ENCODE peak calls at places on chromosomes 11 and 22, in ten cellular contexts. H, S, K, R, J, O, M, C, G and D are unnamed samples.

GRCh38 chr11:13105237-13105844 is 96.2 kb downstream of the RASSF10 start:
- DNase-seq in K (no peak), R (no peak), C (no peak), S (no peak), G (no peak), H (no peak), O (no peak), M (no peak), J (peak; percentile 99), D (peak; percentile 23)

GRCh38 chr11:73318501-73319011 is 10.5 kb downstream of the ARHGEF17 start:
- DNase-seq in J (no peak), O (no peak), G (no peak), S (no peak), K (no peak), M (no peak), R (no peak), C (no peak), H (no peak), D (no peak)

GRCh38 chr11:7473702-7474101 is 11.6 kb upstream of the OLFML1 start:
- DNase-seq in S (no peak), J (no peak), O (no peak), G (no peak), M (no peak), K (no peak), H (no peak), R (no peak), C (no peak), D (no peak)

GRCh38 chr22:30047364-30047738 is 32.9 kb upstream of the HORMAD2 start:
- DNase-seq in R (no peak), J (no peak), C (no peak), S (no peak), G (no peak), H (peak; percentile 4), O (no peak), M (no peak), K (no peak), D (no peak)

GRCh38 chr11:124644426-124645280 is 22.0 kb downstream of the TBRG1 start:
- DNase-seq in R (no peak), O (no peak), K (no peak), M (peak; percentile 27), S (peak; percentile 51), H (no peak), C (peak; percentile 64), G (peak; percentile 68), J (peak; percentile 74), D (peak; percentile 53)

GRCh38 chr22:30104501-30105156 is 24.4 kb downstream of the HORMAD2 start:
- DNase-seq in K (no peak), J (no peak), O (no peak), R (no peak), H (no peak), M (no peak), C (no peak), G (no peak), S (no peak), D (no peak)

GRCh38 chr11:90846628-90847027 is 623.8 kb upstream of the CHORDC1 start:
- DNase-seq in M (no peak), C (no peak), O (no peak), G (no peak), H (no peak), J (no peak), S (no peak), K (no peak), R (no peak), D (no peak)

GRCh38 chr11:115222863-115223530 is 281.2 kb downstream of the CADM1 start:
- DNase-seq in M (no peak), G (no peak), C (no peak), J (no peak), S (no peak), K (no peak), H (no peak), O (no peak), R (no peak), D (no peak)

GRCh38 chr22:22974795-22975580 is 87.4 kb downstream of the IGLL5 start:
- DNase-seq in J (no peak), S (no peak), O (no peak), G (no peak), C (no peak), M (no peak), K (no peak), R (no peak), H (no peak), D (no peak)

GRCh38 chr22:37517826-37518450 is 1.3 kb downstream of the CARD10 start:
- DNase-seq in J (no peak), R (no peak), O (no peak), H (no peak), C (no peak), K (no peak), M (no peak), S (no peak), G (no peak), D (no peak)

GRCh38 chr11:1628506-1629325 is 859 bp upstream of the KRTAP5-5 start:
- DNase-seq in M (peak; percentile 53), H (peak; percentile 42), R (peak; percentile 41), G (peak; percentile 60), K (peak; percentile 50), C (no peak), O (peak; percentile 78), S (peak; percentile 62), J (peak; percentile 33), D (no peak)

GRCh38 chr22:20520093-20520511 is 12.7 kb downstream of the MED15 start:
- DNase-seq in G (no peak), K (no peak), O (no peak), M (no peak), C (no peak), R (no peak), S (peak; percentile 22), H (no peak), J (peak; percentile 85), D (no peak)

GRCh38 chr22:29359469-29359868 is 28.9 kb downstream of the AP1B1 start:
- DNase-seq in S (no peak), G (peak; percentile 11), H (no peak), R (no peak), O (no peak), C (peak; percentile 52), K (no peak), J (peak; percentile 80), M (peak; percentile 67), D (peak; percentile 66)

GRCh38 chr11:37409124-37409523 is 811.1 kb upstream of the RAG2 start:
- DNase-seq in O (no peak), G (peak; percentile 25), M (no peak), S (no peak), C (no peak), R (no peak), H (no peak), J (no peak), K (no peak), D (no peak)

GRCh38 chr11:62444271-62444833 is 25.5 kb downstream of the SCGB1A1 start:
- DNase-seq in H (peak; percentile 5), R (no peak), K (peak; percentile 29), J (peak; percentile 42), O (no peak), S (peak; percentile 69), G (peak; percentile 33), M (peak; percentile 31), C (no peak), D (peak; percentile 77)

GRCh38 chr22:35601743-35602633 is 15.1 kb downstream of the MB start:
- DNase-seq in J (no peak), H (no peak), S (peak; percentile 71), C (peak; percentile 78), K (no peak), M (no peak), O (no peak), G (peak; percentile 53), R (no peak), D (no peak)

GRCh38 chr11:134573857-134574256 is 161.8 kb upstream of the B3GAT1 start:
- DNase-seq in K (no peak), O (no peak), J (no peak), G (no peak), S (no peak), C (no peak), H (no peak), R (no peak), M (no peak), D (no peak)

GRCh38 chr11:31810779-31811647 is at the start of gene PAX6:
- DNase-seq in R (no peak), C (peak; percentile 31), M (no peak), O (no peak), S (peak; percentile 68), G (peak; percentile 51), J (peak; percentile 81), H (no peak), K (no peak), D (no peak)

GRCh38 chr11:95717314-95717713 is 72.3 kb downstream of the FAM76B start:
- DNase-seq in G (no peak), S (no peak), M (no peak), C (no peak), R (no peak), J (no peak), O (no peak), K (no peak), H (no peak), D (no peak)

GRCh38 chr11:70333206-70333605 is 62.7 kb downstream of the PPFIA1 start:
- DNase-seq in R (no peak), K (no peak), G (no peak), H (no peak), S (no peak), C (no peak), O (no peak), M (no peak), J (no peak), D (peak; percentile 58)

GRCh38 chr11:126317681-126318641 is 14.1 kb downstream of the DCPS start:
- DNase-seq in S (peak; percentile 68), G (no peak), R (no peak), O (no peak), J (no peak), K (no peak), M (peak; percentile 73), C (peak; percentile 71), H (no peak), D (peak; percentile 84)

GRCh38 chr11:119266063-119266462 is 50.9 kb downstream of the MCAM start:
- DNase-seq in H (no peak), K (no peak), S (no peak), O (no peak), M (no peak), J (no peak), R (no peak), C (no peak), G (no peak), D (no peak)

GRCh38 chr11:119115484-119116234 is 5.7 kb upstream of the HINFP start:
- DNase-seq in J (no peak), O (no peak), R (no peak), C (no peak), M (peak; percentile 47), H (no peak), K (peak; percentile 22), S (peak; percentile 85), G (no peak), D (no peak)

GRCh38 chr11:63873381-63873780 is 34.5 kb downstream of the MARK2 start:
- DNase-seq in K (no peak), R (no peak), H (no peak), J (no peak), S (no peak), M (no peak), O (no peak), C (no peak), G (no peak), D (no peak)

GRCh38 chr11:21105196-21105917 is 436.0 kb downstream of the NELL1 start:
- DNase-seq in J (no peak), M (no peak), R (no peak), O (no peak), K (no peak), G (no peak), S (no peak), C (no peak), H (no peak), D (no peak)

GRCh38 chr11:131392528-131393255 is 22.3 kb downstream of the NTM start:
- DNase-seq in H (no peak), G (no peak), R (no peak), O (no peak), K (no peak), J (no peak), C (no peak), S (no peak), M (no peak), D (no peak)

GRCh38 chr11:134365011-134365925 is 33.5 kb downstream of the GLB1L2 start:
- DNase-seq in M (no peak), O (no peak), K (no peak), C (no peak), S (no peak), H (no peak), G (no peak), R (no peak), J (no peak), D (no peak)

GRCh38 chr22:43274595-43275240 is 68.5 kb downstream of the SCUBE1 start:
- DNase-seq in J (no peak), M (no peak), H (no peak), G (no peak), O (no peak), R (no peak), C (peak; percentile 14), K (no peak), S (no peak), D (no peak)